ENCODE peak calls at places on chromosomes 13 and 19, in four cellular contexts. I is IMR-90, J is GM12878, G is K562. E is an unnamed sample.
A peak's percentile ranks its signal among the peaks of the same experiment; 100 is the strongest.

GRCh38 chr13:79124183-79124582 is 281.9 kb downstream of the RBM26 start:
- DNase-seq in I (no peak), J (no peak), G (no peak), E (no peak)

GRCh38 chr13:33053397-33054066 is 37.3 kb downstream of the KL start:
- DNase-seq in I (no peak), J (no peak), G (no peak), E (no peak)

GRCh38 chr19:40200352-40201099 is 9.3 kb downstream of the MAP3K10 start:
- DNase-seq in I (no peak), J (no peak), G (no peak), E (no peak)

GRCh38 chr19:38538793-38539528 is 78.8 kb downstream of the MAP4K1 start:
- DNase-seq in I (no peak), J (no peak), G (no peak), E (no peak)

GRCh38 chr13:45623516-45624090 is 8.1 kb upstream of the ERICH6B start:
- DNase-seq in I (peak; percentile 16), J (peak; percentile 21), G (peak; percentile 20), E (peak; percentile 31)

GRCh38 chr19:4635763-4636135 is 3.6 kb upstream of the TNFAIP8L1 start:
- DNase-seq in I (no peak), J (no peak), G (no peak), E (no peak)

GRCh38 chr19:7492142-7493055 is 3.6 kb upstream of the PEX11G start:
- DNase-seq in I (no peak), J (no peak), G (no peak), E (peak; percentile 72)

GRCh38 chr13:99353836-99354235 is 46.6 kb upstream of the GPR183 start:
- DNase-seq in I (peak; percentile 46), J (no peak), G (no peak), E (no peak)

GRCh38 chr13:99694251-99694650 is 193.0 kb downstream of the TM9SF2 start:
- DNase-seq in I (no peak), J (no peak), G (no peak), E (no peak)

GRCh38 chr19:30739394-30739793 is 367.2 kb downstream of the ZNF536 start:
- DNase-seq in I (no peak), J (no peak), G (no peak), E (no peak)

GRCh38 chr13:96294930-96295657 is 205.2 kb downstream of the HS6ST3 start:
- DNase-seq in I (no peak), J (no peak), G (no peak), E (no peak)
- TF ChIP-seq FOS in I (no peak), J (no peak), G (no peak), E (no peak)

GRCh38 chr13:94312511-94313191 is 166.8 kb downstream of the DCT start:
- DNase-seq in I (no peak), J (peak; percentile 62), G (no peak), E (no peak)
- H3K4me2 ChIP-seq in I (peak overlapping the region; percentile 37), J (peak overlapping the region; percentile 77), G (no peak overlapping the region), E (peak overlapping the region; percentile 49)

GRCh38 chr19:19461671-19462622 is 53.4 kb downstream of the TSSK6 start:
- DNase-seq in I (no peak), J (no peak), G (peak; percentile 62), E (peak; percentile 49)
- TF ChIP-seq FOS in I (no peak), J (no peak), G (no peak), E (no peak)

DNA sequence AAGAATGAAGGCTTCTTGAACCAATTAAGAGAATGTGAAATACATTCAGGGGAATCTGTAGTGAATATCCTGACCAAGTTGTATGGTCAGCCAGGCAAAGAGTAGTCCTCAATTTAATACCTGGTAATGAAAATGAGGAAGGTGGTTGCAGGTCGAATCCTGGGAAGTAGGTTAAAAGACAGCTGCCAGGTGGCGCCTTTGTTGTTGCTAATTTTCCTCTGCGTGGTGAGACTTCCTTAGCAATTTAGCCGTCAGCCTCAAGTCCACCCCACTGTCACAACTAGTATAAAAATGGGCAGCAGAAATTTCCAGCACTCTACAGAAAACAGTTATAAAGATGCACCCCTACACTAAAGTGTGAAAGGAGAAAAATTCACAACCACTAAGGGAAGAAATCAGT is 235.7 kb downstream of the NHLRC3 start:
- DNase-seq in I (no peak), J (no peak), G (no peak), E (peak; percentile 17)
- H3K4me2 ChIP-seq in I (no peak overlapping the region), J (no peak overlapping the region), G (no peak overlapping the region), E (no peak overlapping the region)

E was measured in endothelial cell of umbilical vein.